ENCODE peak calls at places on chromosomes 11 and 22, in six cellular contexts. One of them, this sample, is unnamed.

GRCh38 chr22:27800250-27801131 is 1.1 kb downstream of the MN1 start:
- DNase-seq in fibroblast of mammary gland: no peak
- DNase-seq in GM06990: no peak
- DNase-seq in CD8-positive, alpha-beta memory T cell: no peak
- DNase-seq in dorsolateral prefrontal cortex: no peak
- DNase-seq in transverse colon: no peak
- DNase-seq in this sample: no peak

GRCh38 chr22:24437091-24437490 is 9.7 kb downstream of the ADORA2A start:
- DNase-seq in transverse colon: no peak
- DNase-seq in GM06990: no peak
- DNase-seq in dorsolateral prefrontal cortex: no peak
- DNase-seq in CD8-positive, alpha-beta memory T cell: no peak
- DNase-seq in fibroblast of mammary gland: no peak
- DNase-seq in this sample: no peak

GRCh38 chr11:128291835-128292234 is 295.5 kb downstream of the ETS1 start:
- DNase-seq in CD8-positive, alpha-beta memory T cell: peak; percentile 53
- DNase-seq in dorsolateral prefrontal cortex: no peak
- DNase-seq in transverse colon: peak; percentile 65
- DNase-seq in fibroblast of mammary gland: no peak
- DNase-seq in GM06990: no peak
- DNase-seq in this sample: peak; percentile 80

GRCh38 chr11:108135845-108136599 is 14.7 kb downstream of the ACAT1 start:
- DNase-seq in fibroblast of mammary gland: peak; percentile 34
- DNase-seq in transverse colon: no peak
- DNase-seq in GM06990: no peak
- DNase-seq in dorsolateral prefrontal cortex: no peak
- DNase-seq in CD8-positive, alpha-beta memory T cell: no peak
- DNase-seq in this sample: peak; percentile 22

GRCh38 chr11:33257897-33258630 is 883 bp downstream of the HIPK3 start:
- DNase-seq in GM06990: peak; percentile 89
- DNase-seq in transverse colon: peak; percentile 84
- DNase-seq in CD8-positive, alpha-beta memory T cell: peak; percentile 76
- DNase-seq in fibroblast of mammary gland: peak; percentile 89
- DNase-seq in dorsolateral prefrontal cortex: peak; percentile 82
- DNase-seq in this sample: peak; percentile 48

GRCh38 chr11:13008625-13009475 is at the start of gene RASSF10:
- DNase-seq in GM06990: no peak
- DNase-seq in fibroblast of mammary gland: no peak
- DNase-seq in transverse colon: peak; percentile 85
- DNase-seq in CD8-positive, alpha-beta memory T cell: no peak
- DNase-seq in dorsolateral prefrontal cortex: peak; percentile 63
- DNase-seq in this sample: no peak

GRCh38 chr11:112555491-112556364 is 295.1 kb upstream of the PLET1 start:
- DNase-seq in fibroblast of mammary gland: peak; percentile 28
- DNase-seq in CD8-positive, alpha-beta memory T cell: peak; percentile 26
- DNase-seq in dorsolateral prefrontal cortex: peak; percentile 74
- DNase-seq in GM06990: peak; percentile 30
- DNase-seq in transverse colon: peak; percentile 67
- DNase-seq in this sample: peak; percentile 62

GRCh38 chr11:21556936-21557335 is 635.9 kb upstream of the ANO5 start:
- DNase-seq in dorsolateral prefrontal cortex: no peak
- DNase-seq in transverse colon: no peak
- DNase-seq in CD8-positive, alpha-beta memory T cell: no peak
- DNase-seq in fibroblast of mammary gland: no peak
- DNase-seq in GM06990: no peak
- DNase-seq in this sample: no peak

GRCh38 chr11:130798801-130799200 is 117.5 kb downstream of the SNX19 start:
- DNase-seq in GM06990: no peak
- DNase-seq in CD8-positive, alpha-beta memory T cell: no peak
- DNase-seq in transverse colon: no peak
- DNase-seq in dorsolateral prefrontal cortex: no peak
- DNase-seq in fibroblast of mammary gland: peak; percentile 41
- DNase-seq in this sample: no peak

GRCh38 chr11:4095509-4096230 is 1.1 kb downstream of the RRM1 start:
- DNase-seq in dorsolateral prefrontal cortex: no peak
- DNase-seq in transverse colon: no peak
- DNase-seq in GM06990: no peak
- DNase-seq in fibroblast of mammary gland: peak; percentile 71
- DNase-seq in CD8-positive, alpha-beta memory T cell: no peak
- DNase-seq in this sample: no peak

GRCh38 chr11:57746920-57747319 is 4.7 kb downstream of the BTBD18 start:
- DNase-seq in CD8-positive, alpha-beta memory T cell: no peak
- DNase-seq in transverse colon: no peak
- DNase-seq in dorsolateral prefrontal cortex: no peak
- DNase-seq in fibroblast of mammary gland: no peak
- DNase-seq in GM06990: no peak
- DNase-seq in this sample: no peak

GRCh38 chr11:59264736-59265135 is 52.0 kb upstream of the MPEG1 start:
- DNase-seq in dorsolateral prefrontal cortex: no peak
- DNase-seq in CD8-positive, alpha-beta memory T cell: no peak
- DNase-seq in transverse colon: no peak
- DNase-seq in GM06990: no peak
- DNase-seq in fibroblast of mammary gland: no peak
- DNase-seq in this sample: no peak

GRCh38 chr11:58330861-58331260 is 28.0 kb downstream of the OR5B17 start:
- DNase-seq in dorsolateral prefrontal cortex: no peak
- DNase-seq in GM06990: no peak
- DNase-seq in fibroblast of mammary gland: peak; percentile 51
- DNase-seq in CD8-positive, alpha-beta memory T cell: no peak
- DNase-seq in transverse colon: no peak
- DNase-seq in this sample: no peak

GRCh38 chr11:111019931-111020381 is 225.6 kb upstream of the POU2AF2 start:
- DNase-seq in GM06990: no peak
- DNase-seq in CD8-positive, alpha-beta memory T cell: no peak
- DNase-seq in transverse colon: no peak
- DNase-seq in fibroblast of mammary gland: peak; percentile 28
- DNase-seq in dorsolateral prefrontal cortex: no peak
- DNase-seq in this sample: no peak

GRCh38 chr22:32701021-32701420 is 100.5 kb upstream of the TIMP3 start:
- DNase-seq in transverse colon: no peak
- DNase-seq in dorsolateral prefrontal cortex: no peak
- DNase-seq in CD8-positive, alpha-beta memory T cell: no peak
- DNase-seq in fibroblast of mammary gland: peak; percentile 79
- DNase-seq in GM06990: no peak
- DNase-seq in this sample: no peak

GRCh38 chr11:133339495-133340140 is 192.7 kb downstream of the OPCML start:
- DNase-seq in GM06990: no peak
- DNase-seq in transverse colon: no peak
- DNase-seq in fibroblast of mammary gland: no peak
- DNase-seq in dorsolateral prefrontal cortex: no peak
- DNase-seq in CD8-positive, alpha-beta memory T cell: no peak
- DNase-seq in this sample: no peak

GRCh38 chr11:111819161-111820058 is 52.0 kb downstream of the ALG9 start:
- DNase-seq in GM06990: no peak
- DNase-seq in CD8-positive, alpha-beta memory T cell: no peak
- DNase-seq in fibroblast of mammary gland: peak; percentile 97
- DNase-seq in transverse colon: peak; percentile 34
- DNase-seq in dorsolateral prefrontal cortex: no peak
- DNase-seq in this sample: no peak

GRCh38 chr22:45587638-45588481 is 83.8 kb upstream of the ATXN10 start:
- DNase-seq in transverse colon: no peak
- DNase-seq in fibroblast of mammary gland: peak; percentile 62
- DNase-seq in CD8-positive, alpha-beta memory T cell: no peak
- DNase-seq in dorsolateral prefrontal cortex: no peak
- DNase-seq in GM06990: no peak
- DNase-seq in this sample: no peak

GRCh38 chr11:28675183-28675582 is 567.0 kb downstream of the METTL15 start:
- DNase-seq in fibroblast of mammary gland: peak; percentile 22
- DNase-seq in CD8-positive, alpha-beta memory T cell: no peak
- DNase-seq in GM06990: no peak
- DNase-seq in transverse colon: no peak
- DNase-seq in dorsolateral prefrontal cortex: no peak
- DNase-seq in this sample: no peak

GRCh38 chr11:78961938-78962701 is 387.5 kb upstream of the NARS2 start:
- DNase-seq in dorsolateral prefrontal cortex: peak; percentile 50
- DNase-seq in GM06990: no peak
- DNase-seq in CD8-positive, alpha-beta memory T cell: no peak
- DNase-seq in transverse colon: no peak
- DNase-seq in fibroblast of mammary gland: peak; percentile 30
- DNase-seq in this sample: no peak

GRCh38 chr11:45056529-45056928 is 89.9 kb upstream of the PRDM11 start:
- DNase-seq in CD8-positive, alpha-beta memory T cell: no peak
- DNase-seq in dorsolateral prefrontal cortex: no peak
- DNase-seq in GM06990: no peak
- DNase-seq in fibroblast of mammary gland: no peak
- DNase-seq in transverse colon: no peak
- DNase-seq in this sample: no peak

GRCh38 chr11:76823481-76824028 is 37.2 kb upstream of the ACER3 start:
- DNase-seq in dorsolateral prefrontal cortex: no peak
- DNase-seq in fibroblast of mammary gland: peak; percentile 79
- DNase-seq in transverse colon: no peak
- DNase-seq in CD8-positive, alpha-beta memory T cell: no peak
- DNase-seq in GM06990: no peak
- DNase-seq in this sample: no peak
- H3K4me3 ChIP-seq in dorsolateral prefrontal cortex: no peak overlapping the region
- H3K4me3 ChIP-seq in fibroblast of mammary gland: no peak overlapping the region
- H3K4me3 ChIP-seq in transverse colon: no peak overlapping the region
- H3K4me3 ChIP-seq in CD8-positive, alpha-beta memory T cell: no peak overlapping the region
- H3K4me3 ChIP-seq in GM06990: no peak overlapping the region
- H3K4me3 ChIP-seq in this sample: no peak overlapping the region

GRCh38 chr22:48630848-48631247 is 1196.8 kb downstream of the BRD1 start:
- DNase-seq in transverse colon: no peak
- DNase-seq in CD8-positive, alpha-beta memory T cell: no peak
- DNase-seq in GM06990: no peak
- DNase-seq in fibroblast of mammary gland: no peak
- DNase-seq in dorsolateral prefrontal cortex: no peak
- DNase-seq in this sample: no peak
- H3K4me3 ChIP-seq in transverse colon: no peak overlapping the region
- H3K4me3 ChIP-seq in CD8-positive, alpha-beta memory T cell: no peak overlapping the region
- H3K4me3 ChIP-seq in GM06990: no peak overlapping the region
- H3K4me3 ChIP-seq in fibroblast of mammary gland: no peak overlapping the region
- H3K4me3 ChIP-seq in dorsolateral prefrontal cortex: peak overlapping the region; percentile 22
- H3K4me3 ChIP-seq in this sample: no peak overlapping the region

DNA sequence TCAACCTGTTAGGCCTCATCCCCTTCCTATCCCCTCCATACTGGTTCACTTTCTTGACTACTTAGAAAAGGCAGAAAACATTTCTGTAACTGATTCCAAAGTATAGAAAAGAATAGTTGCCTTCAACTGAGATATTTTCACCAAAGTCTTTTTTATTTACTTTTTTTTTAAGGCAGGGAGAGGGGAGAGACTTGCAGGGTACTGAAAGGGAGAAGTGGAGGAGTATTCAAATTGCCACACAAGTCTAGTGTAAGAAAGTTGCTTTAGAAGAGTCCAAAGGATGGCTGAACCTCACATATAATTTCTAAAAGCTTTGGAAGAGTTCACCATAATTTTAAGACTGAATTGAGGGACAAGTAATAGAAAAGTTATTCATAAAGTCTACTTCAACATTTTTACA is 6.3 kb downstream of the PHF21A start:
- DNase-seq in dorsolateral prefrontal cortex: no peak
- DNase-seq in GM06990: no peak
- DNase-seq in CD8-positive, alpha-beta memory T cell: no peak
- DNase-seq in fibroblast of mammary gland: no peak
- DNase-seq in transverse colon: no peak
- DNase-seq in this sample: no peak
- H3K4me3 ChIP-seq in dorsolateral prefrontal cortex: no peak overlapping the region
- H3K4me3 ChIP-seq in GM06990: no peak overlapping the region
- H3K4me3 ChIP-seq in CD8-positive, alpha-beta memory T cell: no peak overlapping the region
- H3K4me3 ChIP-seq in fibroblast of mammary gland: no peak overlapping the region
- H3K4me3 ChIP-seq in transverse colon: no peak overlapping the region
- H3K4me3 ChIP-seq in this sample: no peak overlapping the region

DNA sequence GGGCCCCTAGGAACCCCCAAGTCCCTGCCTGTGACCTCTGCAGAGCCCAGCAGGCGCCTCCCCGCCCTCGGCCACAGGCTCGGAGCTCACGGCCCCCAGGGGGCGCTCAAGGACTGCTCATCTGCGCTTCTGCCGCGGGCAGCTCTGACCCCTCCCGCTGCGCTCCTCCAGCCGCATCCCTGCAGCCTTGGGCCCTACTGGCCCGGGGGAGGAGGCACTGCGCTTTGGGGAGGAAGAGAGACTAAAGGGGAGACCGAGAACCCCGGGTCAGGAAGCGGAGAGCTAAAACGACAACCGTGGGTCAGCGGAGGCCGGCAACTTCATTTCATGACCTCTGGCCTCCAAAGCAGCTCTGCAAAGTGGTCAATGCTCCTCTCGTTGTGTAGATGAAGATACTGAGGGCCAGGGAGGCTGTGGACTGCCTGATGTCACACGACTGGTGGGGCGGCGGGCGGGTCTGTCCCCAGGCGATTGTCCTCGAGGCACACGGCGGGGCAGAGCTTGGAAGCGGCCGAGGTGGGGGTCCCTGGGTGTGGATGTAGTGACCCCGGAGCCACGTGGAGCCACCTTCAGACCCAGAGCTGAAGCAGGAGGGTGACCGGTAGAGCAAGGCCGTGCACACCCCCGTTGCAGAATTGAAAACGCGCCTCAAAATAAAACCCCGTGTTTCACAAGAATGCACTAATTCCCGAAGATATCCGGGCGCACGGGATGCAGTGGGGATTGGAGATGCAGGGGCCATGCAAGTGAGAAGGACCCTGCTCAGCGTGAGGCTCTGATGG is 2.7 kb upstream of the KRTAP5-6 start:
- DNase-seq in fibroblast of mammary gland: peak; percentile 62
- DNase-seq in transverse colon: peak; percentile 91
- DNase-seq in CD8-positive, alpha-beta memory T cell: peak; percentile 63
- DNase-seq in dorsolateral prefrontal cortex: peak; percentile 92
- DNase-seq in GM06990: peak; percentile 74
- DNase-seq in this sample: peak; percentile 75
- H3K4me3 ChIP-seq in fibroblast of mammary gland: no peak overlapping the region
- H3K4me3 ChIP-seq in transverse colon: peak overlapping the region; percentile 12
- H3K4me3 ChIP-seq in CD8-positive, alpha-beta memory T cell: no peak overlapping the region
- H3K4me3 ChIP-seq in dorsolateral prefrontal cortex: peak overlapping the region; percentile 71
- H3K4me3 ChIP-seq in GM06990: no peak overlapping the region
- H3K4me3 ChIP-seq in this sample: no peak overlapping the region

This sample was measured in CD8-positive, alpha-beta T cell.